ENCODE peak calls at places on chromosomes 4 and X, in six cellular contexts. R is mammary epithelial cell; Y is activated T-helper 1 cell treated with anti-CD3 and anti-CD28 coated beads, Interleukin-2, amount 50 U/mL, for 16 hours; W is substantia nigra; N is H9; X is cardiac muscle cell. G is an unnamed sample.

GRCh38 chr4:2071912-2072867 is 13.1 kb downstream of the NAT8L start:
- DNase-seq in R (no peak), Y (no peak), W (no peak), N (no peak), X (no peak), G (no peak)

GRCh38 chrX:94454159-94454558 is 780.2 kb downstream of the FAM133A start:
- DNase-seq in R (no peak), Y (no peak), W (no peak), N (no peak), X (no peak), G (no peak)

GRCh38 chr4:86594559-86595425 is 677 bp downstream of the PTPN13 start:
- DNase-seq in R (peak), Y (no peak), W (peak), N (peak), X (peak), G (peak)

GRCh38 chr4:174362340-174362739 is 78.6 kb downstream of the CEP44 start:
- DNase-seq in R (peak), Y (no peak), W (no peak), N (no peak), X (no peak), G (no peak)

GRCh38 chr4:94469221-94469784 is 17.6 kb downstream of the PDLIM5 start:
- DNase-seq in R (no peak), Y (no peak), W (no peak), N (no peak), X (no peak), G (no peak)

GRCh38 chr4:27397886-27398285 is 537.2 kb downstream of the STIM2 start:
- DNase-seq in R (no peak), Y (no peak), W (no peak), N (no peak), X (no peak), G (no peak)

GRCh38 chr4:99414401-99414800 is 20.7 kb downstream of the ADH7 start:
- DNase-seq in R (no peak), Y (no peak), W (no peak), N (no peak), X (no peak), G (no peak)

GRCh38 chr4:185591679-185592141 is 56.4 kb upstream of the PDLIM3 start:
- DNase-seq in R (peak), Y (no peak), W (no peak), N (no peak), X (no peak), G (no peak)

GRCh38 chrX:7115557-7115956 is 32.0 kb upstream of the STS start:
- DNase-seq in R (no peak), Y (no peak), W (no peak), N (no peak), X (no peak), G (no peak)

GRCh38 chr4:83362492-83363329 is 28.1 kb upstream of the HPSE start:
- DNase-seq in R (peak), Y (no peak), W (no peak), N (no peak), X (no peak), G (peak)

GRCh38 chr4:189377576-189377975 is 563.1 kb upstream of the FRG1 start:
- DNase-seq in R (no peak), Y (no peak), W (no peak), N (no peak), X (no peak), G (no peak)

GRCh38 chrX:129359269-129359668 is 164.0 kb downstream of the SMARCA1 start:
- DNase-seq in R (peak), Y (no peak), W (no peak), N (no peak), X (no peak), G (no peak)

GRCh38 chr4:77600521-77601451 is 4.8 kb upstream of the CXCL13 start:
- DNase-seq in R (peak), Y (no peak), W (no peak), N (peak), X (peak), G (peak)

GRCh38 chr4:162959056-162959455 is 207.6 kb downstream of the NAF1 start:
- DNase-seq in R (no peak), Y (no peak), W (no peak), N (peak), X (peak), G (peak)

GRCh38 chrX:136211766-136212556 is 39.2 kb downstream of the MAP7D3 start:
- DNase-seq in R (no peak), Y (no peak), W (no peak), N (no peak), X (no peak), G (no peak)

GRCh38 chr4:94357624-94358023 is 15.0 kb upstream of the HPGDS start:
- DNase-seq in R (peak), Y (no peak), W (no peak), N (no peak), X (no peak), G (no peak)

GRCh38 chr4:31538877-31539276 is 818.7 kb downstream of the PCDH7 start:
- DNase-seq in R (no peak), Y (no peak), W (no peak), N (no peak), X (no peak), G (no peak)

GRCh38 chr4:88204882-88205281 is 46.4 kb upstream of the ABCG2 start:
- DNase-seq in R (no peak), Y (no peak), W (no peak), N (no peak), X (no peak), G (no peak)

GRCh38 chr4:52713456-52713937 is 37.7 kb downstream of the ERVMER34-1 start:
- DNase-seq in R (no peak), Y (no peak), W (no peak), N (no peak), X (peak), G (peak)

GRCh38 chr4:48315728-48316630 is 25.4 kb upstream of the SLAIN2 start:
- DNase-seq in R (peak), Y (no peak), W (no peak), N (peak), X (peak), G (peak)

GRCh38 chrX:459611-460010 is 72.9 kb upstream of the PPP2R3B start:
- DNase-seq in R (no peak), Y (no peak), W (no peak), N (no peak), X (no peak), G (no peak)

GRCh38 chrX:2325076-2325784 is 175.5 kb downstream of the DHRSX start:
- DNase-seq in R (peak), Y (no peak), W (no peak), N (peak), X (no peak), G (no peak)

GRCh38 chr4:156388826-156389225 is 435.2 kb upstream of the CTSO start:
- DNase-seq in R (no peak), Y (no peak), W (no peak), N (no peak), X (no peak), G (no peak)

GRCh38 chr4:151624606-151625565 is 135.9 kb downstream of the GATB start:
- DNase-seq in R (no peak), Y (no peak), W (no peak), N (no peak), X (no peak), G (no peak)

GRCh38 chrX:17580529-17581155 is 156.7 kb upstream of the SCML1 start:
- DNase-seq in R (no peak), Y (no peak), W (no peak), N (no peak), X (peak), G (no peak)

GRCh38 chrX:120718969-120719368 is 89.1 kb upstream of the C1GALT1C1 start:
- DNase-seq in R (no peak), Y (no peak), W (no peak), N (no peak), X (no peak), G (no peak)

GRCh38 chr4:120215350-120215749 is 148.7 kb upstream of the MAD2L1 start:
- DNase-seq in R (no peak), Y (no peak), W (no peak), N (no peak), X (no peak), G (no peak)

GRCh38 chrX:71909956-71910355 is 689 bp upstream of the NHSL2 start:
- DNase-seq in R (no peak), Y (no peak), W (no peak), N (peak), X (peak), G (no peak)

GRCh38 chrX:140034916-140035315 is 69.6 kb upstream of the CXorf66 start:
- DNase-seq in R (no peak), Y (no peak), W (no peak), N (no peak), X (peak), G (peak)

GRCh38 chr4:122776916-122777315 is 44.4 kb downstream of the BBS12 start:
- DNase-seq in R (peak), Y (no peak), W (no peak), N (no peak), X (no peak), G (no peak)

GRCh38 chr4:932713-933070 is 432 bp downstream of the TMEM175 start:
- DNase-seq in R (no peak), Y (no peak), W (no peak), N (peak), X (no peak), G (no peak)

GRCh38 chr4:28357985-28358384 is 1497.3 kb downstream of the STIM2 start:
- DNase-seq in R (peak), Y (no peak), W (no peak), N (peak), X (no peak), G (no peak)

GRCh38 chr4:65063601-65064000 is 606.7 kb downstream of the EPHA5 start:
- DNase-seq in R (no peak), Y (no peak), W (no peak), N (no peak), X (no peak), G (no peak)

G was measured in erythroblast.